ENCODE peak calls at places on chromosomes 4 and X, in seven cellular contexts. K is dorsolateral prefrontal cortex; R is stimulated activated CD8-positive, alpha-beta memory T cell treated with anti-CD3 and anti-CD28 coated beads, Interleukin-7, amount 100 ng/mL, for 24 hours; X is erythroblast; W is GDM1; I is activated CD4-positive, alpha-beta T cell treated with anti-CD3 and anti-CD28 coated beads for 4 hours; A is NCI-H1694 treated with DMSO at 0.1 percent for 48 hours. Y is an unnamed sample.

GRCh38 chr4:148447672-148448071 is 5.5 kb upstream of the NR3C2 start:
- DNase-seq in K (no peak), R (no peak), X (no peak), W (no peak), I (peak), A (no peak), Y (peak)

GRCh38 chr4:73619351-73619750 is 885 bp downstream of the RASSF6 start:
- DNase-seq in K (no peak), R (no peak), X (no peak), W (no peak), I (no peak), A (no peak), Y (no peak)

GRCh38 chrX:22124098-22124497 is 92.0 kb downstream of the PHEX start:
- DNase-seq in K (no peak), R (no peak), X (no peak), W (no peak), I (no peak), A (no peak), Y (no peak)

GRCh38 chrX:46477435-46477834 is 67.8 kb downstream of the ZNF674 start:
- DNase-seq in K (no peak), R (no peak), X (no peak), W (no peak), I (no peak), A (no peak), Y (no peak)

GRCh38 chrX:102651242-102651967 is at the start of gene GPRASP1:
- DNase-seq in K (peak), R (no peak), X (peak), W (no peak), I (peak), A (no peak), Y (peak)

GRCh38 chr4:140611854-140612253 is 43.1 kb upstream of the UCP1 start:
- DNase-seq in K (no peak), R (no peak), X (no peak), W (no peak), I (no peak), A (no peak), Y (peak)

GRCh38 chrX:3990569-3990968 is 277.1 kb upstream of the PRKX start:
- DNase-seq in K (no peak), R (no peak), X (no peak), W (no peak), I (no peak), A (no peak), Y (no peak)

GRCh38 chr4:6333301-6334202 is 63.9 kb downstream of the WFS1 start:
- DNase-seq in K (no peak), R (no peak), X (peak), W (no peak), I (no peak), A (no peak), Y (peak)

GRCh38 chr4:15002659-15003440 is 569 bp downstream of the CPEB2 start:
- DNase-seq in K (peak), R (peak), X (peak), W (peak), I (peak), A (no peak), Y (peak)

GRCh38 chr4:16337936-16338335 is 111.7 kb upstream of the TAPT1 start:
- DNase-seq in K (no peak), R (no peak), X (no peak), W (no peak), I (no peak), A (no peak), Y (peak)

GRCh38 chr4:31045724-31046318 is 325.7 kb downstream of the PCDH7 start:
- DNase-seq in K (no peak), R (no peak), X (peak), W (no peak), I (no peak), A (peak), Y (peak)

GRCh38 chr4:152535236-152535902 is 523 bp downstream of the FBXW7 start:
- DNase-seq in K (no peak), R (no peak), X (peak), W (no peak), I (peak), A (no peak), Y (peak)

GRCh38 chrX:68833448-68833805 is 4.6 kb downstream of the EFNB1 start:
- DNase-seq in K (no peak), R (no peak), X (no peak), W (no peak), I (no peak), A (no peak), Y (no peak)

GRCh38 chrX:69192603-69193002 is 27.4 kb upstream of the PJA1 start:
- DNase-seq in K (no peak), R (no peak), X (no peak), W (no peak), I (no peak), A (no peak), Y (peak)

Y was measured in ELR.